ENCODE peak calls at places on chromosomes 5 and 9, in four cellular contexts. K is DND-41; Q is activated T-helper 9 cell treated with anti-CD3 and anti-CD28 coated beads, Interleukin-2, amount 50 U/mL, for 16 hours; V is aorta. G is an unnamed sample.

GRCh38 chr5:177256296-177256695 is 47.2 kb downstream of the RAB24 start:
- DNase-seq in K (no peak), Q (no peak), V (no peak), G (peak; percentile 33)

GRCh38 chr5:106894964-106895363 is 775.8 kb downstream of the EFNA5 start:
- DNase-seq in V (no peak), K (no peak), Q (no peak), G (no peak)

GRCh38 chr9:69388596-69388995 is 63.6 kb downstream of the ENTREP1 start:
- DNase-seq in Q (no peak), K (no peak), V (no peak), G (no peak)

GRCh38 chr5:179112469-179113142 is 52.4 kb downstream of the ZNF354C start:
- DNase-seq in Q (no peak), K (no peak), V (no peak), G (no peak)

GRCh38 chr9:129319076-129319937 is 141.2 kb upstream of the IER5L start:
- DNase-seq in V (peak; percentile 71), K (no peak), Q (no peak), G (no peak)

GRCh38 chr5:141343242-141343952 is at the start of gene PCDHGA3:
- DNase-seq in V (no peak), K (no peak), Q (no peak), G (no peak)

GRCh38 chr5:56612759-56613158 is 202.6 kb upstream of the MAP3K1 start:
- DNase-seq in K (no peak), Q (no peak), V (no peak), G (no peak)

GRCh38 chr9:109863961-109864360 is 84.0 kb downstream of the PALM2AKAP2 start:
- DNase-seq in K (no peak), V (no peak), Q (no peak), G (no peak)

GRCh38 chr9:110890416-110890815 is 147.9 kb downstream of the LPAR1 start:
- DNase-seq in K (no peak), Q (no peak), V (no peak), G (no peak)

GRCh38 chr9:132630811-132631210 is 39.0 kb downstream of the DDX31 start:
- DNase-seq in K (no peak), Q (no peak), V (no peak), G (no peak)

GRCh38 chr9:92970467-92970923 is 23.2 kb downstream of the FGD3 start:
- DNase-seq in Q (no peak), K (no peak), V (no peak), G (no peak)

GRCh38 chr9:84283895-84284294 is 56.7 kb downstream of the SLC28A3 start:
- DNase-seq in V (no peak), K (no peak), Q (no peak), G (no peak)

GRCh38 chr5:127001621-127002296 is 28.6 kb downstream of the MARCHF3 start:
- DNase-seq in K (no peak), V (no peak), Q (no peak), G (peak; percentile 73)

GRCh38 chr5:144249755-144250464 is 79.2 kb downstream of the KCTD16 start:
- DNase-seq in Q (no peak), K (no peak), V (no peak), G (no peak)

GRCh38 chr9:117546894-117547293 is 132.0 kb upstream of the ASTN2 start:
- DNase-seq in Q (no peak), V (no peak), K (no peak), G (no peak)

GRCh38 chr9:131605770-131606590 is 60.7 kb downstream of the PRRT1B start:
- DNase-seq in K (no peak), V (no peak), Q (no peak), G (no peak)

GRCh38 chr9:70136632-70137031 is 93.0 kb downstream of the MAMDC2 start:
- DNase-seq in V (no peak), Q (no peak), K (no peak), G (no peak)

GRCh38 chr9:81737871-81738507 is 48.6 kb upstream of the TLE1 start:
- DNase-seq in Q (no peak), V (no peak), K (no peak), G (no peak)

GRCh38 chr5:143887302-143887638 is 75.3 kb downstream of the HMHB1 start:
- DNase-seq in K (peak; percentile 14), V (peak; percentile 77), Q (no peak), G (no peak)

GRCh38 chr9:113631811-113632665 is 168.5 kb downstream of the RGS3 start:
- DNase-seq in V (no peak), K (no peak), Q (no peak), G (no peak)

GRCh38 chr5:153661897-153662296 is 171.4 kb downstream of the GRIA1 start:
- DNase-seq in K (no peak), V (no peak), Q (no peak), G (no peak)

GRCh38 chr9:99296375-99296951 is 74.4 kb downstream of the SEC61B start:
- DNase-seq in K (peak; percentile 61), V (peak; percentile 77), Q (no peak), G (no peak)

GRCh38 chr5:139038618-139039305 is 159.4 kb downstream of the SIL1 start:
- DNase-seq in Q (no peak), K (no peak), V (no peak), G (no peak)

GRCh38 chr5:173789031-173789920 is 98.9 kb upstream of the CPEB4 start:
- DNase-seq in K (no peak), Q (no peak), V (no peak), G (no peak)

GRCh38 chr9:94996638-94997037 is 270.1 kb downstream of the AOPEP start:
- DNase-seq in V (no peak), K (no peak), Q (no peak), G (no peak)

GRCh38 chr9:109238677-109239076 is 71.6 kb upstream of the FRRS1L start:
- DNase-seq in K (no peak), V (no peak), Q (no peak), G (no peak)

GRCh38 chr5:170393958-170394357 is 4.8 kb upstream of the KCNMB1 start:
- DNase-seq in Q (no peak), K (no peak), V (no peak), G (no peak)

GRCh38 chr5:50751064-50751657 is 84.7 kb downstream of the PARP8 start:
- DNase-seq in V (no peak), Q (no peak), K (peak; percentile 56), G (peak; percentile 35)

GRCh38 chr9:93159601-93160418 is 24.1 kb upstream of the WNK2 start:
- DNase-seq in V (peak; percentile 94), K (peak; percentile 63), Q (peak; percentile 59), G (peak; percentile 57)

G was measured in SW 1271.